ENCODE peak calls at places on chromosomes 3 and 15, in eight cellular contexts. J is NT2/D1, F is Kasumi-1, C is cardiac muscle cell, V is PC-3, Q is choroid plexus epithelial cell, L is germinal center, B is kidney tubule cell. D is an unnamed sample.
A peak's percentile ranks its signal among the peaks of the same experiment; 100 is the strongest.

GRCh38 chr3:187150599-187150998 is 11.3 kb upstream of the RPL39L start:
- DNase-seq in J (no peak), F (no peak), C (no peak), V (peak; percentile 24), Q (no peak), L (peak; percentile 22), B (peak; percentile 25), D (peak; percentile 44)

GRCh38 chr3:16432714-16433113 is 80.8 kb downstream of the RFTN1 start:
- DNase-seq in J (no peak), F (no peak), C (no peak), V (no peak), Q (no peak), L (no peak), B (no peak), D (no peak)

GRCh38 chr3:149790265-149790664 is 2.1 kb downstream of the ANKUB1 start:
- DNase-seq in J (no peak), F (no peak), C (no peak), V (peak; percentile 23), Q (peak; percentile 20), L (no peak), B (peak; percentile 85), D (no peak)

GRCh38 chr15:91894606-91895005 is 41.1 kb downstream of the SLCO3A1 start:
- DNase-seq in J (no peak), F (no peak), C (no peak), V (no peak), Q (no peak), L (no peak), B (peak; percentile 64), D (no peak)

GRCh38 chr3:70726966-70727365 is 414.5 kb upstream of the MDFIC2 start:
- DNase-seq in J (no peak), F (no peak), C (no peak), V (peak; percentile 22), Q (peak; percentile 49), L (no peak), B (peak; percentile 77), D (no peak)

GRCh38 chr3:177484206-177484605 is 286.9 kb upstream of the TBL1XR1 start:
- DNase-seq in J (no peak), F (no peak), C (no peak), V (no peak), Q (no peak), L (no peak), B (no peak), D (no peak)

GRCh38 chr15:94232107-94232506 is 746 bp downstream of the MCTP2 start:
- DNase-seq in J (no peak), F (no peak), C (no peak), V (no peak), Q (no peak), L (peak; percentile 66), B (no peak), D (no peak)

GRCh38 chr15:101536875-101537405 is 47.4 kb upstream of the PCSK6 start:
- DNase-seq in J (no peak), F (no peak), C (no peak), V (no peak), Q (no peak), L (no peak), B (no peak), D (no peak)

GRCh38 chr3:71299160-71299559 is 284.4 kb downstream of the FOXP1 start:
- DNase-seq in J (no peak), F (no peak), C (no peak), V (no peak), Q (no peak), L (no peak), B (no peak), D (no peak)

D was measured in MV-4-11.